ENCODE peak calls at places on chromosomes 11 and 22, in eight cellular contexts. O, A, R, U, X, L, T and E are unnamed samples.

GRCh38 chr22:39241632-39242388 is 3.0 kb downstream of the PDGFB start:
- DNase-seq in O (no peak), A (peak), R (no peak), U (no peak), X (no peak), L (no peak), T (no peak), E (no peak)

GRCh38 chr22:33352768-33353167 is 294.6 kb upstream of the SYN3 start:
- DNase-seq in O (no peak), A (no peak), R (no peak), U (no peak), X (no peak), L (no peak), T (no peak), E (no peak)

GRCh38 chr11:124751741-124752470 is at the start of gene VSIG2:
- DNase-seq in O (no peak), A (no peak), R (no peak), U (no peak), X (no peak), L (no peak), T (no peak), E (no peak)

GRCh38 chr11:18669629-18670162 is 28.9 kb upstream of the TMEM86A start:
- DNase-seq in O (no peak), A (no peak), R (no peak), U (no peak), X (no peak), L (no peak), T (no peak), E (peak)

GRCh38 chr22:31328545-31328960 is 17.6 kb downstream of the PATZ1 start:
- DNase-seq in O (no peak), A (no peak), R (no peak), U (no peak), X (no peak), L (no peak), T (no peak), E (no peak)

GRCh38 chr11:108345767-108346166 is 121.6 kb downstream of the C11orf65 start:
- DNase-seq in O (no peak), A (no peak), R (no peak), U (no peak), X (no peak), L (no peak), T (no peak), E (no peak)

GRCh38 chr11:106723071-106723470 is 295.2 kb downstream of the GUCY1A2 start:
- DNase-seq in O (no peak), A (no peak), R (no peak), U (no peak), X (no peak), L (no peak), T (no peak), E (no peak)

GRCh38 chr11:65448418-65449196 is 26.0 kb downstream of the NEAT1 start:
- DNase-seq in O (peak), A (no peak), R (no peak), U (no peak), X (no peak), L (no peak), T (no peak), E (peak)

GRCh38 chr11:126476256-126476970 is 120.9 kb downstream of the ST3GAL4 start:
- DNase-seq in O (no peak), A (no peak), R (no peak), U (no peak), X (no peak), L (no peak), T (no peak), E (no peak)

GRCh38 chr11:91694331-91694730 is 530.3 kb upstream of the FAT3 start:
- DNase-seq in O (no peak), A (no peak), R (no peak), U (no peak), X (no peak), L (no peak), T (no peak), E (no peak)

GRCh38 chr22:45775062-45775461 is 103.4 kb downstream of the ATXN10 start:
- DNase-seq in O (no peak), A (no peak), R (no peak), U (no peak), X (no peak), L (no peak), T (no peak), E (no peak)

GRCh38 chr22:50581950-50582561 is 593 bp downstream of the CHKB start:
- DNase-seq in O (peak), A (no peak), R (no peak), U (no peak), X (peak), L (peak), T (peak), E (no peak)

GRCh38 chr22:19350947-19351346 is 59.4 kb upstream of the CLTCL1 start:
- DNase-seq in O (no peak), A (no peak), R (no peak), U (no peak), X (no peak), L (no peak), T (no peak), E (no peak)

GRCh38 chr22:18990355-18991137 is 54.5 kb upstream of the PRODH start:
- DNase-seq in O (no peak), A (no peak), R (no peak), U (no peak), X (no peak), L (no peak), T (no peak), E (no peak)

GRCh38 chr11:94184861-94185260 is 56.2 kb downstream of the PANX1 start:
- DNase-seq in O (no peak), A (no peak), R (no peak), U (no peak), X (no peak), L (no peak), T (no peak), E (no peak)

GRCh38 chr11:118841469-118842222 is 42.0 kb upstream of the CXCR5 start:
- DNase-seq in O (no peak), A (peak), R (no peak), U (no peak), X (no peak), L (no peak), T (no peak), E (no peak)